ENCODE peak calls at places on chromosomes 3 and 15, in nine cellular contexts. F is amniotic epithelial cell; H is hippocampal formation; I is pancreas; G is posterior cingulate gyrus; M is MG63; E is stimulated activated naive CD8-positive, alpha-beta T cell treated with anti-CD3 and anti-CD28 coated beads, Interleukin-15, Interleukin-2, amounts not matched to agents 100 U/mL and 50 U/mL, for 24 hours; J is HFFc6; B is activated CD4-positive, alpha-beta memory T cell treated with anti-CD3 and anti-CD28 coated beads, Interleukin-2, amount 10 ng/mL, durations not matched to agents 7 days and 5 days. Y is an unnamed sample.
A peak's percentile ranks its signal among the peaks of the same experiment; 100 is the strongest.

GRCh38 chr15:35479423-35479822 is 66.5 kb downstream of the DPH6 start:
- DNase-seq in J (no peak), I (no peak), B (no peak), G (no peak), H (no peak), M (no peak), E (no peak), F (no peak), Y (no peak)

GRCh38 chr3:133273346-133273745 is 126.5 kb upstream of the BFSP2 start:
- DNase-seq in H (no peak), E (no peak), J (no peak), B (no peak), I (no peak), G (no peak), M (no peak), F (no peak), Y (no peak)

GRCh38 chr3:52093751-52094525 is 37.6 kb upstream of the DUSP7 start:
- DNase-seq in I (no peak), B (no peak), F (peak; percentile 57), J (peak; percentile 48), E (no peak), G (no peak), H (no peak), M (no peak), Y (no peak)

GRCh38 chr15:43266386-43266785 is 342 bp downstream of the TGM5 start:
- DNase-seq in F (no peak), B (no peak), I (no peak), J (no peak), G (no peak), H (no peak), E (no peak), M (no peak), Y (no peak)

GRCh38 chr3:5115506-5116162 is 6.5 kb upstream of the ARL8B start:
- DNase-seq in I (no peak), B (no peak), H (no peak), J (no peak), G (no peak), F (no peak), E (no peak), M (no peak), Y (no peak)

GRCh38 chr15:74174216-74174965 is 881 bp downstream of the ISLR start:
- DNase-seq in B (no peak), I (no peak), E (no peak), H (no peak), J (no peak), M (no peak), F (no peak), G (no peak), Y (no peak)

GRCh38 chr3:183541738-183542137 is 13.8 kb downstream of the KLHL6 start:
- DNase-seq in H (no peak), J (no peak), B (no peak), G (no peak), F (no peak), E (no peak), I (no peak), M (no peak), Y (no peak)

GRCh38 chr3:81443948-81444347 is 317.5 kb downstream of the GBE1 start:
- DNase-seq in H (no peak), I (no peak), E (no peak), G (no peak), B (no peak), J (peak; percentile 25), F (peak; percentile 9), M (no peak), Y (no peak)

GRCh38 chr15:92845109-92845508 is 55.0 kb upstream of the CHD2 start:
- DNase-seq in B (no peak), E (no peak), G (no peak), M (no peak), F (peak; percentile 63), I (no peak), H (no peak), J (no peak), Y (no peak)

GRCh38 chr3:127734754-127735473 is 62.2 kb downstream of the ABTB1 start:
- DNase-seq in G (no peak), H (peak; percentile 35), J (peak; percentile 97), I (no peak), F (peak; percentile 90), M (peak; percentile 96), B (no peak), E (no peak), Y (no peak)

GRCh38 chr3:70138606-70139005 is 139.1 kb downstream of the SAMMSON start:
- DNase-seq in E (no peak), B (no peak), I (no peak), G (no peak), H (no peak), J (no peak), F (no peak), M (no peak), Y (no peak)

GRCh38 chr3:115388825-115389224 is 234.5 kb upstream of the GAP43 start:
- DNase-seq in E (no peak), G (no peak), M (no peak), B (no peak), I (no peak), J (no peak), F (peak; percentile 72), H (no peak), Y (no peak)

GRCh38 chr15:29089731-29090616 is 179.6 kb downstream of the NSMCE3 start:
- DNase-seq in H (no peak), E (peak; percentile 39), M (no peak), B (peak; percentile 28), G (no peak), F (peak; percentile 3), J (no peak), I (no peak), Y (no peak)

GRCh38 chr15:74863239-74864056 is 9.7 kb downstream of the SCAMP2 start:
- DNase-seq in H (no peak), M (peak; percentile 70), B (no peak), G (no peak), F (peak; percentile 28), E (no peak), J (peak; percentile 21), I (no peak), Y (no peak)

GRCh38 chr3:102159810-102160451 is 274.9 kb upstream of the ZPLD1 start:
- DNase-seq in F (no peak), I (no peak), G (no peak), J (no peak), E (no peak), B (no peak), M (no peak), H (no peak), Y (no peak)

GRCh38 chr3:194140520-194141414 is 4.8 kb downstream of the HES1 start:
- DNase-seq in G (peak; percentile 20), B (peak; percentile 54), I (peak; percentile 66), H (no peak), F (peak; percentile 63), E (peak; percentile 38), M (no peak), J (peak; percentile 11), Y (no peak)

GRCh38 chr3:52301042-52301441 is 13.4 kb downstream of the GLYCTK start:
- DNase-seq in F (no peak), E (no peak), G (no peak), M (no peak), I (no peak), B (no peak), J (no peak), H (no peak), Y (no peak)

GRCh38 chr3:42102569-42102968 is 11.4 kb downstream of the TRAK1 start:
- DNase-seq in B (no peak), H (no peak), M (no peak), G (no peak), E (no peak), F (no peak), J (no peak), I (peak; percentile 43), Y (no peak)